ENCODE peak calls at places on chromosomes 3 and 15, in ten cellular contexts. R is SK-N-SH, A is A549, J is mammary epithelial cell, L is HepG2, N is endothelial cell of umbilical vein, I is GM23338, W is keratinocyte, U is PC-9, V is OCI-LY7. E is an unnamed sample. For H3K4me1, the result is how much of the 10 kb centered on the place peaks cover.

GRCh38 chr15:66740802-66741201 is 38.8 kb downstream of the SMAD6 start:
- DNase-seq in R (no peak), A (no peak), J (no peak), L (no peak), N (peak), I (no peak), W (no peak), U (no peak), V (no peak), E (peak)

GRCh38 chr15:91114301-91114700 is 14.2 kb downstream of the SV2B start:
- DNase-seq in R (no peak), A (no peak), J (no peak), L (no peak), N (no peak), I (no peak), W (no peak), U (no peak), V (no peak), E (no peak)

GRCh38 chr15:59200560-59200959 is 6.1 kb upstream of the LDHAL6B start:
- DNase-seq in R (no peak), A (no peak), J (no peak), L (no peak), N (no peak), I (no peak), W (no peak), U (peak), V (no peak), E (peak)

GRCh38 chr3:127712461-127712860 is 39.7 kb downstream of the ABTB1 start:
- DNase-seq in R (no peak), A (no peak), J (no peak), L (no peak), N (no peak), I (no peak), W (no peak), U (no peak), V (no peak), E (no peak)

GRCh38 chr3:178778579-178778978 is 242.3 kb downstream of the KCNMB2 start:
- DNase-seq in R (no peak), A (no peak), J (no peak), L (no peak), N (no peak), I (no peak), W (no peak), U (no peak), V (no peak), E (no peak)

GRCh38 chr15:41332788-41333527 is at the start of gene NUSAP1:
- DNase-seq in R (no peak), A (no peak), J (no peak), L (peak), N (no peak), I (no peak), W (no peak), U (no peak), V (peak), E (no peak)

GRCh38 chr15:81924667-81925183 is 121.1 kb downstream of the MEX3B start:
- DNase-seq in R (no peak), A (no peak), J (no peak), L (no peak), N (no peak), I (no peak), W (no peak), U (no peak), V (no peak), E (no peak)

GRCh38 chr3:97821413-97821809 is 400 bp upstream of the CRYBG3 start:
- DNase-seq in R (peak), A (no peak), J (no peak), L (no peak), N (no peak), I (peak), W (no peak), U (peak), V (no peak), E (no peak)

GRCh38 chr3:172549144-172549543 is 25.9 kb upstream of the TNFSF10 start:
- DNase-seq in R (no peak), A (no peak), J (no peak), L (no peak), N (no peak), I (no peak), W (no peak), U (no peak), V (no peak), E (no peak)

GRCh38 chr3:11145888-11146287 is 8.4 kb upstream of the HRH1 start:
- DNase-seq in R (no peak), A (peak), J (peak), L (no peak), N (peak), I (no peak), W (no peak), U (peak), V (no peak), E (peak)

GRCh38 chr15:33009603-33010002 is 184.9 kb downstream of the FMN1 start:
- DNase-seq in R (no peak), A (no peak), J (no peak), L (no peak), N (no peak), I (no peak), W (no peak), U (no peak), V (no peak), E (no peak)

GRCh38 chr15:33008284-33009011 is 186.1 kb downstream of the FMN1 start:
- DNase-seq in R (no peak), A (no peak), J (no peak), L (no peak), N (no peak), I (no peak), W (no peak), U (no peak), V (no peak), E (no peak)

GRCh38 chr15:33005582-33005981 is 188.9 kb downstream of the FMN1 start:
- DNase-seq in R (no peak), A (no peak), J (no peak), L (no peak), N (no peak), I (no peak), W (no peak), U (no peak), V (peak), E (no peak)

GRCh38 chr15:33009026-33009425 is 185.5 kb downstream of the FMN1 start:
- DNase-seq in R (no peak), A (no peak), J (no peak), L (no peak), N (no peak), I (no peak), W (no peak), U (no peak), V (no peak), E (no peak)

DNA sequence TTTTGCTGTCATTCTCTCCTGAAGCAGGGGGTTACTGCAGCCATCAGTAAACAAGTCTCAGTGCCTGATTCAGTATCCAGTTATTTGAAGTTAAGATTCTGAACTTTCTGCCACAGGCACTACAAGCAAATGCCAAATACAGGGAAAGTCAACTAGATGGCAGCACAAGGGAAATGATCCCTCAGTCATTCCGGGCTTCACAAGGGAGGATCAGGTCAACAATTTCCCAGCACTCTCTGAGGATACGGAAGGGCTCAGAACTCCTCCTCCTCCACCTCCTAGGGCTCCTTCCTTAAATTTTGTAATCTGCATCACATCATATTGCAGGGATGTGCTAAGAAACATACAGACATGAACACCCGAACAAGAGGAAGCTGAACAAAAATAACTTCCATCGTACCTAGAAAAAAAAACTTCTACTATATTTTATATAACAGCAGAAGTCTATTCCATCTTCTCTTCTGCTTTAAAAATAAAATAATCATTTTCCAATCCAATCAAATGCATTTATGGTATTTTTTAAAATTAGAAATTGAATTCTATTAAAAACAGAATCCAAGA is 187.1 kb downstream of the FMN1 start:
- DNase-seq in R (no peak), A (peak), J (peak), L (no peak), N (peak), I (peak), W (no peak), U (no peak), V (no peak), E (peak)
- H3K4me2 ChIP-seq in R (no peak), A (peak), J (no peak), L (no peak), N (no peak), I (peak), W (no peak), U (no peak), V (no peak), E (no peak)

GRCh38 chr3:15781637-15782402 is 16.0 kb downstream of the ANKRD28 start:
- DNase-seq in R (no peak), A (no peak), J (no peak), L (no peak), N (no peak), I (no peak), W (no peak), U (no peak), V (no peak), E (no peak)

GRCh38 chr3:15781131-15781530 is 16.6 kb downstream of the ANKRD28 start:
- DNase-seq in R (no peak), A (no peak), J (no peak), L (no peak), N (no peak), I (no peak), W (no peak), U (no peak), V (no peak), E (no peak)

GRCh38 chr3:15779111-15779510 is 18.7 kb downstream of the ANKRD28 start:
- DNase-seq in R (no peak), A (no peak), J (no peak), L (no peak), N (no peak), I (no peak), W (no peak), U (no peak), V (no peak), E (no peak)

GRCh38 chr3:15782429-15782828 is 15.3 kb downstream of the ANKRD28 start:
- DNase-seq in R (no peak), A (no peak), J (no peak), L (no peak), N (no peak), I (no peak), W (no peak), U (no peak), V (no peak), E (no peak)

GRCh38 chr3:15783361-15783969 is 14.3 kb downstream of the ANKRD28 start:
- DNase-seq in R (no peak), A (no peak), J (peak), L (no peak), N (peak), I (no peak), W (no peak), U (no peak), V (no peak), E (peak)
- H3K4me1 ChIP-seq in R (under half), A (half or more), J (half or more), L (under half), N (under half), I (under half), W (half or more), U (under half), V (under half), E (under half)

GRCh38 chr3:114417682-114418081 is 123.9 kb downstream of the TIGIT start:
- DNase-seq in R (no peak), A (no peak), J (no peak), L (no peak), N (no peak), I (no peak), W (no peak), U (no peak), V (no peak), E (no peak)
- TF ChIP-seq CTCF in R (no peak), A (no peak), J (no peak), L (no peak), N (no peak), I (no peak), W (no peak), U (no peak), V (no peak), E (no peak)

GRCh38 chr15:101637549-101638318 is 14.4 kb downstream of the TM2D3 start:
- DNase-seq in R (no peak), A (no peak), J (peak), L (no peak), N (no peak), I (no peak), W (no peak), U (peak), V (no peak), E (peak)

GRCh38 chr15:101646652-101647051 is 5.5 kb downstream of the TM2D3 start:
- DNase-seq in R (no peak), A (peak), J (no peak), L (no peak), N (no peak), I (no peak), W (no peak), U (no peak), V (no peak), E (no peak)

GRCh38 chr15:101641134-101641764 is 10.9 kb downstream of the TM2D3 start:
- DNase-seq in R (peak), A (peak), J (peak), L (peak), N (peak), I (peak), W (no peak), U (peak), V (peak), E (peak)

GRCh38 chr15:101642361-101642760 is 9.8 kb downstream of the TM2D3 start:
- DNase-seq in R (peak), A (peak), J (no peak), L (no peak), N (peak), I (no peak), W (no peak), U (no peak), V (no peak), E (no peak)

DNA sequence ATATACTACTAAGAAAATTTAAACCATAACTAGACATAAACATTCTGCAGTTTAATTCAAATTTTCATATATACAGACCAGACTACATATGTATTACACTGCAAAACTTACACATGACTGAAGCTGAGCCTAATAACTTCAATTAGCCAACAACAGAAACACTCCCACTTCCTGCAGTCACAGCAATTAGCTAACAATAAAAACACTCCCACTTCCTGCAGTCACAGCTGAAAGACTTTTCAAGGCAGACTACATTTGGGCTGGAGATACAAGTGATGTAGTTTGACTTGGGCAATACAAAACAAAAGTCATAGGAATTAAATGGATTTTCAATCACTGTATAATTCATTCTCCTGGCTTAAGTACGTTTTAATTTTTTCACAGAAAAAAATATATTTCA is 10.3 kb downstream of the TM2D3 start:
- DNase-seq in R (peak), A (no peak), J (peak), L (no peak), N (peak), I (no peak), W (no peak), U (no peak), V (peak), E (no peak)
- H3K4me2 ChIP-seq in R (no peak), A (no peak), J (no peak), L (no peak), N (peak), I (no peak), W (no peak), U (no peak), V (peak), E (no peak)

E was measured in PC-3.